ENCODE peak calls at places on chromosomes 6 and 20, in four cellular contexts. M is vagina; N is CD8-positive, alpha-beta T cell; C is heart right ventricle. H is an unnamed sample.

GRCh38 chr6:128491643-128492206 is 28.7 kb downstream of the PTPRK start:
- DNase-seq in M (no peak), N (no peak), C (peak; percentile 63), H (no peak)

GRCh38 chr20:64168381-64169088 is 4.3 kb downstream of the MYT1 start:
- DNase-seq in M (no peak), N (no peak), C (no peak), H (no peak)

GRCh38 chr20:59220161-59220560 is 56.5 kb downstream of the ZNF831 start:
- DNase-seq in N (no peak), C (no peak), M (no peak), H (no peak)

GRCh38 chr6:170199716-170200115 is 91.2 kb downstream of the DLL1 start:
- DNase-seq in M (peak; percentile 47), N (no peak), C (no peak), H (no peak)

GRCh38 chr20:53133628-53134027 is 161.5 kb downstream of the TSHZ2 start:
- DNase-seq in N (no peak), C (no peak), M (no peak), H (no peak)

GRCh38 chr6:46932526-46932925 is 10.8 kb upstream of the ADGRF5 start:
- DNase-seq in M (no peak), C (no peak), N (no peak), H (no peak)

GRCh38 chr6:130134594-130134993 is 88.2 kb downstream of the SAMD3 start:
- DNase-seq in C (no peak), M (no peak), N (no peak), H (no peak)

GRCh38 chr20:31967830-31968249 is at the start of gene XKR7:
- DNase-seq in C (no peak), M (no peak), N (peak; percentile 11), H (no peak)

GRCh38 chr6:16168121-16168520 is 39.2 kb downstream of the MYLIP start:
- DNase-seq in C (no peak), N (peak; percentile 23), M (no peak), H (no peak)

GRCh38 chr6:36701401-36701991 is 3.9 kb downstream of the RAB44 start:
- DNase-seq in N (no peak), M (no peak), C (no peak), H (no peak)

GRCh38 chr6:137863126-137863996 is 3.7 kb upstream of the TNFAIP3 start:
- DNase-seq in C (no peak), M (no peak), N (no peak), H (no peak)
- H3K27ac ChIP-seq in C (no peak overlapping the region), M (no peak overlapping the region), N (no peak overlapping the region), H (peak overlapping the region; percentile 49)

GRCh38 chr6:110545081-110545872 is 68.9 kb upstream of the SLC22A16 start:
- DNase-seq in N (no peak), M (no peak), C (no peak), H (no peak)

GRCh38 chr6:110548124-110548847 is 71.9 kb upstream of the SLC22A16 start:
- DNase-seq in M (peak; percentile 25), C (no peak), N (no peak), H (no peak)

GRCh38 chr6:110550353-110550752 is 73.9 kb upstream of the SLC22A16 start:
- DNase-seq in C (no peak), N (no peak), M (peak; percentile 60), H (no peak)

GRCh38 chr6:110549277-110549676 is 72.9 kb upstream of the SLC22A16 start:
- DNase-seq in C (no peak), M (peak; percentile 40), N (no peak), H (no peak)

DNA sequence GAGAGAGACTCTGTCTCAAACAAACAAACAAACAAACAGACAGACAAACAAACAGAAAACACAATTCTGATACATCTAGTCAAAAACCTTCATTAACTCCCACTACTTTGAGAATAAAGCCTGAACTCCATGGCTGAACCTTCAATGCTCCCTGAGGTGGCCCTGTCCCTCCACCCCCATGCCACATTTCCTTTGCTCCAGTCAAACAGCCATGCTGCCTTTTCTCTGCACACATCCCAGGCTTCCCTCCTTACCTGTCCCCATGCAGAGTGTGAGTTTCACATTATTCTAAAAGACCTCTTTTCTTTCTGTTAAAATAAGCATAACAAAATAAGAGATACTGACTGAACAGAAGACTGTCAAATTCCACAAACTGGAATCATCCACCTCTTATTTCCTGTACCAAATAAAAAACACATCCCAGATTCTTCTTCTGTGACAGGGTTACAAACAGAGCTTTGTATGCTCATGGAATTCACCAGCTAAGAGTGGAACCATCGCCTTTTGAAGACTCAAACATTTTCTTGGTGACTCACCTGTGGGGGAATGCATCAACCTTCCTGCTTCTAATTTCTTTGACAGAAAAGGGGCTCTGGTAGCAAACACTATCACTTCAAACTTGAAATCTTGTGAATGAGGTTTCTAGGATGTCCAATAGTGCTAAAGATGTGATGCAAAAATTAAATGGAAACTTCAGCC is 71.0 kb upstream of the SLC22A16 start:
- DNase-seq in C (no peak), N (no peak), M (no peak), H (no peak)
- H3K27ac ChIP-seq in C (no peak overlapping the region), N (no peak overlapping the region), M (no peak overlapping the region), H (peak overlapping the region; percentile 74)

GRCh38 chr6:78489874-78490273 is 377.5 kb upstream of the IRAK1BP1 start:
- DNase-seq in C (no peak), M (no peak), N (no peak), H (peak; percentile 8)
- H3K27ac ChIP-seq in C (no peak overlapping the region), M (no peak overlapping the region), N (no peak overlapping the region), H (no peak overlapping the region)

GRCh38 chr20:10040070-10040970 is 5.5 kb downstream of the ANKEF1 start:
- DNase-seq in C (no peak), N (no peak), M (no peak), H (peak; percentile 6)
- H3K27ac ChIP-seq in C (no peak overlapping the region), N (no peak overlapping the region), M (no peak overlapping the region), H (peak overlapping the region; percentile 23)

GRCh38 chr6:13678255-13678983 is 33.2 kb downstream of the RANBP9 start:
- DNase-seq in N (no peak), C (no peak), M (no peak), H (no peak)
- H3K27ac ChIP-seq in N (no peak overlapping the region), C (no peak overlapping the region), M (no peak overlapping the region), H (no peak overlapping the region)

GRCh38 chr6:106084106-106084963 is 1.8 kb upstream of the PRDM1 start:
- DNase-seq in N (no peak), C (peak; percentile 25), M (no peak), H (peak; percentile 79)

GRCh38 chr6:106085687-106085983 is 501 bp upstream of the PRDM1 start:
- DNase-seq in M (no peak), N (no peak), C (no peak), H (no peak)

GRCh38 chr6:106084973-106085686 is 1.0 kb upstream of the PRDM1 start:
- DNase-seq in C (no peak), N (no peak), M (no peak), H (peak; percentile 78)

GRCh38 chr6:106087548-106088325 is 1.6 kb downstream of the PRDM1 start:
- DNase-seq in M (no peak), N (no peak), C (peak; percentile 48), H (no peak)

GRCh38 chr6:106085984-106086832 is at the start of gene PRDM1:
- DNase-seq in C (peak; percentile 72), N (peak; percentile 76), M (no peak), H (peak; percentile 79)
- H3K27ac ChIP-seq in C (peak within 1 kb of the TSS; percentile 33), N (no peak within 1 kb of the TSS), M (peak within 1 kb of the TSS; percentile 85), H (peak within 1 kb of the TSS; percentile 97)

GRCh38 chr20:47487175-47487917 is 14.3 kb upstream of the NCOA3 start:
- DNase-seq in N (peak; percentile 51), C (no peak), M (no peak), H (no peak)
- H3K27ac ChIP-seq in N (peak overlapping the region; percentile 19), C (no peak overlapping the region), M (no peak overlapping the region), H (no peak overlapping the region)

DNA sequence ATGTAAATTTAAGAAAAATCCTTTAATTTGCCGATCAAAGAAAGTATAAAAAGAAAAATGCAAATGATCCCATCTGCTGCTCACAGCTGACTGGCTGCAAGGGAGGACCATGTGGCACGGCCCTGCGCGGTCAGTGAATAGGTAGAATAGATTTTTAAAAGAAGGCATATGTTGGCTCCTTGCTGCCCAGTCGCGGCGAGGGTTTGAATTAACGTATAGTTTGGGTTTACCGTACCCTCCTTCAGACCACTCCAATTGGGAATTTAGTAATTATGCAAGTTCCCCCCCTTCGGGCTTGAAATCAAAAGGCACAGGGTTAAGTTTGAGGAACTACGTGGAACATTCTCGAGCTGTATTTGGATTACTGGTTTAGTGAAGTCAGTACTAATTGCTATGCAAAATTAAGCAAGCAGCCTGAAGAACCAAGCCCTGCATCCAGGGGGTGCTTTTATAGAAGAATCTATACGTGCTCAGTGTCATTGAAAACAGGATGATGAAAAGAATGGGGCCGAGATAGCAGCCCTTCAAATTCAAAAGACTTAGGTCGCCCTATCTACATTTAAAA is 1.1 kb upstream of the BEND3 start:
- DNase-seq in C (no peak), N (peak; percentile 21), M (no peak), H (no peak)
- H3K27ac ChIP-seq in C (no peak overlapping the region), N (no peak overlapping the region), M (no peak overlapping the region), H (peak overlapping the region; percentile 54)

GRCh38 chr20:9027626-9028025 is 41.3 kb upstream of the PLCB4 start:
- DNase-seq in C (no peak), N (no peak), M (no peak), H (no peak)
- H3K27ac ChIP-seq in C (no peak overlapping the region), N (no peak overlapping the region), M (no peak overlapping the region), H (no peak overlapping the region)